ENCODE peak calls at places on chromosomes 13 and 19, in four cellular contexts. A is keratinocyte, W is neuronal stem cell, E is K562. X is an unnamed sample.

GRCh38 chr13:32997399-32997798 is 18.8 kb upstream of the KL start:
- DNase-seq in A (no peak), W (no peak), E (no peak), X (no peak)

GRCh38 chr19:55504252-55504603 is 16.0 kb downstream of the SSC5D start:
- DNase-seq in A (no peak), W (no peak), E (no peak), X (no peak)

GRCh38 chr19:4488496-4488895 is 16.4 kb downstream of the HDGFL2 start:
- DNase-seq in E (no peak), A (no peak), W (no peak), X (no peak)

GRCh38 chr19:15779756-15780476 is 7.5 kb upstream of the OR10H5 start:
- DNase-seq in A (no peak), E (no peak), W (no peak), X (no peak)

GRCh38 chr19:15404097-15404779 is 14.6 kb downstream of the AKAP8L start:
- DNase-seq in E (no peak), W (no peak), A (no peak), X (no peak)

GRCh38 chr13:27794075-27794691 is 1.9 kb downstream of the GSX1 start:
- DNase-seq in E (no peak), A (no peak), W (no peak), X (no peak)

GRCh38 chr13:111953546-111954178 is 113.3 kb upstream of the SOX1 start:
- DNase-seq in W (no peak), A (no peak), E (no peak), X (no peak)

GRCh38 chr19:48424694-48425219 is 21.0 kb upstream of the GRWD1 start:
- DNase-seq in W (no peak), E (peak; percentile 75), A (no peak), X (no peak)

GRCh38 chr13:48402325-48402962 is 10.5 kb downstream of the LPAR6 start:
- DNase-seq in E (no peak), A (no peak), W (no peak), X (no peak)

GRCh38 chr13:23547000-23547590 is 23.1 kb upstream of the TNFRSF19 start:
- DNase-seq in W (no peak), E (no peak), A (no peak), X (peak; percentile 40)

GRCh38 chr13:101303512-101303911 is 112.8 kb downstream of the NALCN start:
- DNase-seq in W (no peak), A (no peak), E (no peak), X (no peak)

GRCh38 chr13:79988573-79988972 is 352.4 kb downstream of the SPRY2 start:
- DNase-seq in W (no peak), A (no peak), E (no peak), X (no peak)

GRCh38 chr19:35512831-35513230 is 618 bp downstream of the DMKN start:
- DNase-seq in A (no peak), E (no peak), W (no peak), X (no peak)

GRCh38 chr19:41774515-41774980 is 19.2 kb downstream of the CEACAM6 start:
- DNase-seq in A (peak; percentile 63), W (no peak), E (no peak), X (no peak)

GRCh38 chr13:97567510-97568243 is 133.7 kb downstream of the RAP2A start:
- DNase-seq in E (no peak), W (no peak), A (peak; percentile 26), X (no peak)

GRCh38 chr13:73109288-73109899 is 50.6 kb downstream of the KLF5 start:
- DNase-seq in A (no peak), E (no peak), W (no peak), X (no peak)

GRCh38 chr13:102240110-102240509 is 161.7 kb downstream of the FGF14 start:
- DNase-seq in A (no peak), W (no peak), E (no peak), X (no peak)

GRCh38 chr13:39600766-39601165 is 2.2 kb downstream of the LHFPL6 start:
- DNase-seq in W (no peak), A (no peak), E (no peak), X (peak; percentile 62)

GRCh38 chr19:33758541-33759013 is 38.1 kb upstream of the KCTD15 start:
- DNase-seq in W (no peak), A (no peak), E (no peak), X (no peak)

GRCh38 chr19:11256189-11256588 is 6.1 kb downstream of the DOCK6 start:
- DNase-seq in W (no peak), A (no peak), E (no peak), X (no peak)

GRCh38 chr13:111388851-111389500 is 68.5 kb downstream of the TEX29 start:
- DNase-seq in E (no peak), A (no peak), W (no peak), X (no peak)

GRCh38 chr13:83153833-83154232 is 728.4 kb downstream of the SLITRK1 start:
- DNase-seq in W (no peak), A (no peak), E (no peak), X (no peak)

GRCh38 chr13:47039106-47039505 is 142.3 kb upstream of the HTR2A start:
- DNase-seq in E (no peak), A (peak; percentile 26), W (no peak), X (no peak)

GRCh38 chr13:78981913-78982312 is 323.0 kb upstream of the OBI1 start:
- DNase-seq in W (no peak), E (no peak), A (no peak), X (no peak)

GRCh38 chr13:99982021-99982740 is 597 bp downstream of the ZIC2 start:
- DNase-seq in E (peak; percentile 35), W (no peak), A (no peak), X (peak; percentile 77)
- H2AFZ ChIP-seq in E (peak overlapping the region; percentile 59), W (no peak overlapping the region), A (peak overlapping the region; percentile 5), X (no peak overlapping the region)

DNA sequence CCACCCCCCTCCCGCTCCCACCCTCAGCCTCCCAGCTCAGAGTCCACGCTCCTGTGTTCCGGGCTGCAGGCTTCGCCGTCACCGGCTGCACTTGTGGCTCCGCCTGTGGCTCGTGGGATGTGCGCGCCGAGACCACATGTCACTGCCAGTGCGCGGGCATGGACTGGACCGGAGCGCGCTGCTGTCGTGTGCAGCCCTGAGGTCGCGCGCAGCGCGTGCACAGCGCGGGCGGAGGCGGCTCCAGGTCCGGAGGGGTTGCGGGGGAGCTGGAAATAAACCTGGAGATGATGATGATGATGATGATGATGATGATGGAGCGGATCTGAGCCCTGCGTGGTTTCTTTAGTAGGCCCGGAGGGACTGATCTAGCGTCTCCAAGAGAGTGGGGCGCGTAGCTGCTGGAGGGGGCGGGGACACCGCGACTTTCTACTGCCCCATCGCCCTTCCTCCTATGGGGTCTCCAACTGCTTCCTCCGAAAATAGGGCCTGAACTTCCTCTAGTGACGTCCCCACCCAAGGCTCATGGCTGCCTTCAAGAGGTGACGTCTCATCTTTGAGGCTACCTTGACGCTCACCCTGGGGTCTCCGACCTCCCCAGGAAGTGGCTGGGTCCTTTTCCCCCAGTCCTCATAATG is 1.4 kb downstream of the RETN start:
- DNase-seq in E (no peak), W (no peak), A (no peak), X (peak; percentile 69)
- H2AFZ ChIP-seq in E (no peak overlapping the region), W (peak overlapping the region; percentile 80), A (no peak overlapping the region), X (peak overlapping the region; percentile 95)

GRCh38 chr13:110266983-110267382 is 40.0 kb downstream of the COL4A1 start:
- DNase-seq in E (no peak), A (no peak), W (peak; percentile 58), X (peak; percentile 89)
- H2AFZ ChIP-seq in E (no peak overlapping the region), A (no peak overlapping the region), W (no peak overlapping the region), X (no peak overlapping the region)

DNA sequence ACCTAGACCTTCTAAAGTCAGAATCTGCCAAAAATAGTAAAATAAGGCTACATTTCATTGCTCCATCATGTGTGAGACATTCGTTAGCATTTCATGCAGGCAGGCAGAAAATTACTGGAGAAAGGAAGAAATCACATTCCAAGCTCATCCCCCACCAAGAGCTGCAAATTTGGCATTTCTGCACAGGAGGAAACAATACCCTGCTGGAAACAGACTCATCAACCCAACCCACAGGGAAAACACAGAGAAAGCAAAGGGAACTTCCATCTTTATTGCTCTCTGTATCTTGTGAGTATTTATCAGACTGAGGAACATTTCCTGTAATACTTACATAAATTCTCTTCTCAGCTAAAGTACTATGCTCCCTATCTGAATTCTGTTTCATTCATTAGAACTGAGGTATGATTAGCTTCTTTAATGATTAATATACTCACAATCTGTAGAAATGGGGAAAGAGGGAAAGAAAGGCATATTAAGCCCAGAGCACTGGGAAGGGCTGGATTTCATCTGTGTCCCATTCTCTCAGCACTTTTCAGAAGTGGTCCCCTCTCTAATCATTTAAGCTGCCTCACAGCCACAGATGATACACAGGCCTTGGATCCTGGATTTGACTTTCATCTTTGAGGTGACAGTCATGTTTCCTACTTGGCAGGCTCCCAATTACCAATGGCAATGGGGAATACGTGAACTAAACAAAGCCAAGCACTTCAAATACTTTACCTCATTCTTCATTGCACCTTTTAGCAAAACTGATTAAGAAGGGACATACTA is 95.5 kb downstream of the KCTD12 start:
- DNase-seq in E (no peak), A (no peak), W (no peak), X (no peak)
- H2AFZ ChIP-seq in E (no peak overlapping the region), A (no peak overlapping the region), W (no peak overlapping the region), X (no peak overlapping the region)

GRCh38 chr13:43100667-43101066 is 77.3 kb downstream of the DNAJC15 start:
- DNase-seq in E (no peak), W (no peak), A (no peak), X (no peak)

GRCh38 chr13:43094901-43095300 is 71.5 kb downstream of the DNAJC15 start:
- DNase-seq in W (no peak), A (no peak), E (no peak), X (no peak)

DNA sequence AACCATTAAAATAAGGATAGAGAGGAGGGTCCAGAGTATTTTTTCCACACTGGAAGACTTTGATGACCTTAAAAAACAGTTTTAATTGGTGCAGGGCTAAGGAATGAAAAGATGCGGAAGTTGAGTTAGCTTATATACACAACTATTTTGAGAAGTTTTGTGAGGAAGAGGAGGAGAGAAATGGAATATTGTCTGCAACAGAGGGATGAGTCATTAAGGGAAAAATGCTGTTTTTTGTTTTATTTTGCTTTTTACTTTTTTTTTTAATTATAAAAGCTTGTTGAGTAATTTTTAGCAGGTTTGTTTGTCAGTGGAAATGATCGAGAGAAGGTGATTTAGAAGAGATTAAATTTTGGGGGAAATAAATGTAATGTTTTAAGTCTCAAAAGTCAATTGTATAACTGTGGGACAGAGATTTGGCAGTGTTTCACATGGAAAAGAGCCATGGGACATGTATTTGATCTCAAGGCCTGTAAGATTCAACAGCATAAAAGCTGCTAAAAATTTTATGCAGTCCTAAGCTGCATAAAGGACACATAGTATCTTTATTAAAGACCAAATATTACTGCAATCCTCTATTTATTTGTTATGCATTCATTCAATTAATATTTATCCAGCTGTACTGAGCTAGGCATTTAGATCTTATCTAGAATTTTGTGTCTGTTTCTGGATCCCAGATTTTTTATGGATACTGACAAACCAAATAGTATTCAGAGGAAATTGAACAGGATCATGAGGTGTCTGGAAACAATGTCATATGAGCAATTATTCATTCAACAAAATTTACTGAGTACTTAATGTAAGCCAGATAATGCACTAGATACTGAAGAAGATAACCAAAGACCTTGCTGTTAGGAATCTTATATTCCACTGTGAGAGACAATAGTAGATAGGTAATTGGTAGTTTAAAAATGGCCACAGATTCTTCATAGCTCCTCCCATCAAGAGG is 72.7 kb downstream of the DNAJC15 start:
- DNase-seq in W (no peak), A (no peak), E (no peak), X (no peak)
- H2AFZ ChIP-seq in W (peak overlapping the region; percentile 56), A (no peak overlapping the region), E (no peak overlapping the region), X (no peak overlapping the region)

DNA sequence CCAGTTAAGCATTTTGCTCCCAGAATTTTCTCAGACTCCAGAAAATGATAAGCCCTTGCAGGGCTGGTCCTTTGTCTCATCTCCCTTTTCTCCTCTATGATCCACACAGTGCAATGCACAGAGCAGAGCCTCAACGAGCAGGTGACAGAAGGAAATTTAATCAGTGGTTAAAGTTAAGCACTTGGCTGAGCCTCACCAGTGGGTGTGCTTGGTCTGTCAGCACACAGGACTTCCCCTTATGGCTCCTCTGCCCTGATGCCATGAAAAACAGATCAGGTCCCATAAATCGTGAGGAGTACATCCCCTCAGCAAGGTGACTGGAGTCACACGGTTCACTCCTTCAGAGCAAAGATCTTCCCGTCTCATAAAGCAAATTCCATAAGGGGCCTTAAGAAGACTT is 818.2 kb downstream of the UQCRFS1 start:
- DNase-seq in E (no peak), A (no peak), W (no peak), X (no peak)
- H2AFZ ChIP-seq in E (no peak overlapping the region), A (no peak overlapping the region), W (no peak overlapping the region), X (no peak overlapping the region)